ENCODE peak calls at places on chromosomes 7 and 10, in eight cellular contexts. K, B, S, R, W, D, N and L are unnamed samples.

GRCh38 chr10:86344281-86344680 is 22.3 kb downstream of the GRID1 start:
- DNase-seq in N (no peak), W (no peak), S (no peak), B (no peak), K (no peak), D (no peak), R (no peak), L (no peak)

GRCh38 chr7:134739362-134739761 is 40.1 kb upstream of the CALD1 start:
- DNase-seq in B (no peak), D (peak; percentile 3), S (no peak), K (no peak), N (no peak), R (no peak), W (no peak), L (no peak)

GRCh38 chr7:2908103-2908683 is 64.1 kb upstream of the GNA12 start:
- DNase-seq in D (no peak), R (no peak), B (no peak), K (no peak), N (no peak), W (no peak), S (no peak), L (no peak)

GRCh38 chr10:71975891-71976725 is 11.9 kb downstream of the CHST3 start:
- DNase-seq in K (no peak), D (no peak), S (no peak), B (peak; percentile 57), R (no peak), W (peak; percentile 72), N (no peak), L (peak; percentile 60)

GRCh38 chr7:105760549-105761447 is 115.6 kb downstream of the ATXN7L1 start:
- DNase-seq in N (no peak), R (no peak), B (peak; percentile 72), K (no peak), D (no peak), W (no peak), S (no peak), L (no peak)

GRCh38 chr7:47666164-47666862 is 84.4 kb upstream of the TNS3 start:
- DNase-seq in R (no peak), D (no peak), B (peak; percentile 43), S (no peak), N (no peak), W (no peak), K (no peak), L (no peak)

GRCh38 chr7:3282457-3282856 is 18.6 kb upstream of the SDK1 start:
- DNase-seq in B (no peak), R (no peak), N (no peak), K (no peak), D (no peak), W (no peak), S (no peak), L (peak; percentile 70)

GRCh38 chr10:72107325-72108003 is 19.1 kb upstream of the SPOCK2 start:
- DNase-seq in K (no peak), B (no peak), S (no peak), W (peak; percentile 89), N (no peak), D (no peak), R (no peak), L (no peak)

DNA sequence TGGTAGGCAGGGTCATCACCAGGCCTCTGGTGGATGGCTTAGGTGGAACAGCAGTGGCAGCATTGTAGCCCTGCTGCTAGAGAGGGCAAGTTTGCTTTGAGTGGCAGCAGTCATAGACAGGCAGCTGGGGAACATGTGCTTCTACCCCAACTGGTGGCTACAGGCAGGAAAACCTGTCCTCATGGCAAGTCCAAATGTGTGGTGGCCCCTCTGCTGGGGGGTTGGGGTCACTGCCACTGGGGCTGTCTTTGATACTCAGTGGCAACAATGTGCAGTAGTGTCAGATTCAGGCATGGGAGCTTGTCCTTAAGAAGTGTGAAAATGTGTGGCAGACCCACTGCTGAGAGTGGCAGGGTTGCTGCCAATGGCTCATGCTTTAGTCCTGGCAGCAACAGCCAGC is 186.2 kb upstream of the NPSR1 start:
- DNase-seq in R (no peak), B (no peak), K (no peak), N (no peak), D (peak; percentile 55), W (no peak), S (no peak), L (no peak)
- TF ChIP-seq CTCF in R (no peak), B (no peak), K (peak; percentile 12), N (no peak), D (peak; percentile 53), W (no peak), S (no peak), L (no peak)

GRCh38 chr7:79282051-79282694 is 171.3 kb downstream of the MAGI2 start:
- DNase-seq in B (peak; percentile 83), W (peak; percentile 71), N (no peak), K (no peak), D (no peak), R (no peak), S (no peak), L (peak; percentile 81)
- TF ChIP-seq CTCF in B (peak; percentile 64), W (peak; percentile 62), N (no peak), K (no peak), D (peak; percentile 65), R (peak; percentile 46), S (no peak), L (peak; percentile 62)

GRCh38 chr10:111650088-111650487 is 533.5 kb downstream of the GPAM start:
- DNase-seq in D (peak; percentile 72), N (no peak), R (no peak), B (no peak), K (no peak), W (no peak), S (no peak), L (no peak)

GRCh38 chr10:111656066-111656465 is 527.5 kb downstream of the GPAM start:
- DNase-seq in W (no peak), R (no peak), K (no peak), B (peak; percentile 26), S (no peak), D (no peak), N (no peak), L (no peak)
- TF ChIP-seq CTCF in W (no peak), R (no peak), K (no peak), B (no peak), S (no peak), D (no peak), N (no peak), L (no peak)

DNA sequence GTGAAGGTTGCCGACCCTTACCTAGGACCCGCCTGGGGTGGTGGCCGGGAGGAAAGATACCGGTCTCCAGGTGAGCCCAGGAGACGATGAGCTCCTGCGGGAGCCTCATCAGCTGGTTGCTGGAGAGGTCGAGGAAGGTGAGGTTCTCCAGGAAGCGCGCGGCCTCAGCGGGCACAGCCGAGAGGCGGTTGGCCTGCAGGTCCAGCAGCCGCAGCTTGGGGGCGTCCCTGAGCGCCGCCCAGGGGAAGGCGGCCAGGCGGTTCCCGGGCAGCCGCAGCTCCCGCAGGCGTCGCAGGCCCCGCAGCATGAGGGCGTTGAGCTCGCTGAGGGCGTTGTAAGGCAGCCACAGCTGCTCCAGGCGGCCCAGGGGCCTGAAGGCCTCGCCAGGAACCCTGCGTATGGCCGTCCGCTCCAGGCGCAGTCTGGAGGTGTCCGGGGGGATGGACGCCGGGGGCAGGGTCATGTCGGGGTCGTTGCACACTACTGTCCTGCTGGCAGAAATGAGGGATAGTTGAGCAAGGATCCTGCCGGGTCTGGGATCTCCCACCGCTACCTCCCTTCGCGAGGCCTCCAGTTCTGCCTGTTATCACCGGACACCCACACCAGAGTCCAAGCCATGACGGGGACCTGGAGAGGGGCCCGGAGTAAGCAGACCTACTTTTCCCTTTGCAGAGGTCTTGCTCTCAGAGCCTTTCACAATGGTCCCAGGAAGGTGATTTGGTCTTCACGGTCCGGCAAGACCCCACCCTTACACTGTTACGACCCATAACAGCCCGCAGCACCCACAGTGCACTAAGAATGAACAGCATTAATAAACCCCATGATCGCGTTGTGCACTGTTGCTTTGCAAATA is 3.9 kb downstream of the LRIT1 start:
- DNase-seq in D (peak; percentile 94), N (no peak), K (peak; percentile 38), B (no peak), S (no peak), R (no peak), W (no peak), L (no peak)
- TF ChIP-seq CTCF in D (peak; percentile 93), N (no peak), K (peak; percentile 79), B (no peak), S (no peak), R (peak; percentile 51), W (no peak), L (no peak)

DNA sequence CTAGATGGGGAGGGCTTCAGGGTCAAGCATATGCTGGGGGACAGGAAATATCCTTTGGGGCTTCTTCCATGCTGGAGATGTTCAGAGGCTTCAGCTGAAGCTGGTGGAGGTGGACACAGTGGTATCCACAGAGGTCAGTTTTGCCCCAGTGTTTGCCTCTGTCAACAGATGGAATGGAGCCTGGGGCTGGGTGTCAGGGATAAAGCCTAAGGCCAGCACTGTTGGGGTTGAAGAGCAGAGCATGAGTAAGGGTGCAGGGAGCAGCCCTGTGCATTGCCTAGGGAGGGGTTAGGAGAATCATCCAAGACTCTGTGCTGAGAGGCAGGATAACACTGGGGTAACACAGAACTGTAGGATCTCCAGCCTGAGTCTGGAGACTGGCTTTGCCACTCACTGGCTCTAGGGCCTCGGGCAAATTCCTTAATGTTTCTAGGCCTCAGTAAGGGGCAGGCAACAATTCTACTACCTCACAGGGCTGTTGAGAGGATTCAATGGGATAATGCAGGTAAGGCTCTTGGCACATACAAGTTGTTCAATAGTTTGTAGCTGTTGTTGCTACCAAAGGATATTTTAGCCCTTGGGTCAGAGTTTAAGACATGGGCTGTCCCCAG is 21.8 kb upstream of the MYL7 start:
- DNase-seq in N (no peak), D (peak; percentile 32), S (no peak), W (no peak), R (no peak), B (no peak), K (no peak), L (no peak)
- TF ChIP-seq CTCF in N (no peak), D (no peak), S (no peak), W (no peak), R (no peak), B (no peak), K (no peak), L (no peak)

GRCh38 chr7:71132521-71133231 is 732 bp downstream of the GALNT17 start:
- DNase-seq in K (no peak), S (no peak), R (peak; percentile 20), B (no peak), W (no peak), N (no peak), D (peak; percentile 71), L (no peak)

GRCh38 chr7:71135663-71136062 is 3.7 kb downstream of the GALNT17 start:
- DNase-seq in D (no peak), W (no peak), S (no peak), K (no peak), B (no peak), R (no peak), N (no peak), L (no peak)

GRCh38 chr7:71133232-71133622 is 1.3 kb downstream of the GALNT17 start:
- DNase-seq in K (no peak), W (no peak), N (no peak), S (no peak), R (no peak), B (no peak), D (peak; percentile 53), L (no peak)

GRCh38 chr7:71140264-71140663 is 8.3 kb downstream of the GALNT17 start:
- DNase-seq in S (no peak), N (no peak), B (no peak), K (no peak), W (no peak), R (no peak), D (no peak), L (no peak)

GRCh38 chr7:71137479-71137878 is 5.5 kb downstream of the GALNT17 start:
- DNase-seq in W (no peak), N (no peak), D (no peak), B (no peak), S (no peak), K (no peak), R (no peak), L (no peak)
- TF ChIP-seq CTCF in W (no peak), N (no peak), D (no peak), B (no peak), S (no peak), K (no peak), R (no peak), L (no peak)